ENCODE peak calls at places on chromosomes 5 and 9, in nine cellular contexts. One of them, this sample, is unnamed.

GRCh38 chr9:124768275-124768674 is 2.8 kb downstream of the NR6A1 start:
- DNase-seq in AG10803: no peak
- DNase-seq in EH: no peak
- DNase-seq in CD4-positive, alpha-beta T cell: no peak
- DNase-seq in H1: no peak
- DNase-seq in M059J: no peak
- DNase-seq in A549: no peak
- DNase-seq in NT2/D1: no peak
- DNase-seq in LHCN-M2: no peak
- DNase-seq in this sample: no peak

GRCh38 chr9:36141761-36142160 is 5.2 kb downstream of the GLIPR2 start:
- DNase-seq in AG10803: no peak
- DNase-seq in EH: no peak
- DNase-seq in CD4-positive, alpha-beta T cell: no peak
- DNase-seq in H1: no peak
- DNase-seq in M059J: no peak
- DNase-seq in A549: no peak
- DNase-seq in NT2/D1: no peak
- DNase-seq in LHCN-M2: no peak
- DNase-seq in this sample: no peak

GRCh38 chr5:137192293-137192743 is 306.8 kb downstream of the SPOCK1 start:
- DNase-seq in AG10803: peak; percentile 51
- DNase-seq in EH: peak; percentile 82
- DNase-seq in CD4-positive, alpha-beta T cell: no peak
- DNase-seq in H1: no peak
- DNase-seq in M059J: peak; percentile 92
- DNase-seq in A549: peak; percentile 87
- DNase-seq in NT2/D1: no peak
- DNase-seq in LHCN-M2: peak; percentile 56
- DNase-seq in this sample: peak; percentile 65

GRCh38 chr5:82165740-82166530 is 112.2 kb downstream of the RPS23 start:
- DNase-seq in AG10803: peak; percentile 96
- DNase-seq in EH: peak; percentile 89
- DNase-seq in CD4-positive, alpha-beta T cell: peak; percentile 13
- DNase-seq in H1: no peak
- DNase-seq in M059J: peak; percentile 83
- DNase-seq in A549: peak; percentile 93
- DNase-seq in NT2/D1: peak; percentile 32
- DNase-seq in LHCN-M2: peak; percentile 89
- DNase-seq in this sample: peak; percentile 84

GRCh38 chr9:135748676-135749075 is 46.7 kb downstream of the KCNT1 start:
- DNase-seq in AG10803: no peak
- DNase-seq in EH: no peak
- DNase-seq in CD4-positive, alpha-beta T cell: no peak
- DNase-seq in H1: no peak
- DNase-seq in M059J: no peak
- DNase-seq in A549: no peak
- DNase-seq in NT2/D1: no peak
- DNase-seq in LHCN-M2: no peak
- DNase-seq in this sample: no peak

GRCh38 chr5:68378204-68378830 is 162.8 kb downstream of the PIK3R1 start:
- DNase-seq in AG10803: no peak
- DNase-seq in EH: no peak
- DNase-seq in CD4-positive, alpha-beta T cell: no peak
- DNase-seq in H1: no peak
- DNase-seq in M059J: peak; percentile 77
- DNase-seq in A549: no peak
- DNase-seq in NT2/D1: peak; percentile 43
- DNase-seq in LHCN-M2: peak; percentile 39
- DNase-seq in this sample: no peak

GRCh38 chr5:37251673-37252072 is 2.5 kb upstream of the CPLANE1 start:
- DNase-seq in AG10803: peak; percentile 1
- DNase-seq in EH: no peak
- DNase-seq in CD4-positive, alpha-beta T cell: no peak
- DNase-seq in H1: no peak
- DNase-seq in M059J: no peak
- DNase-seq in A549: no peak
- DNase-seq in NT2/D1: no peak
- DNase-seq in LHCN-M2: no peak
- DNase-seq in this sample: no peak

GRCh38 chr5:23428705-23429104 is 78.7 kb upstream of the PRDM9 start:
- DNase-seq in AG10803: no peak
- DNase-seq in EH: no peak
- DNase-seq in CD4-positive, alpha-beta T cell: no peak
- DNase-seq in H1: no peak
- DNase-seq in M059J: no peak
- DNase-seq in A549: no peak
- DNase-seq in NT2/D1: no peak
- DNase-seq in LHCN-M2: no peak
- DNase-seq in this sample: no peak

GRCh38 chr5:58143757-58144156 is 316.1 kb downstream of the PLK2 start:
- DNase-seq in AG10803: no peak
- DNase-seq in EH: no peak
- DNase-seq in CD4-positive, alpha-beta T cell: no peak
- DNase-seq in H1: no peak
- DNase-seq in M059J: no peak
- DNase-seq in A549: no peak
- DNase-seq in NT2/D1: no peak
- DNase-seq in LHCN-M2: no peak
- DNase-seq in this sample: no peak

GRCh38 chr5:151632524-151632923 is 41.4 kb upstream of the FAT2 start:
- DNase-seq in AG10803: no peak
- DNase-seq in EH: no peak
- DNase-seq in CD4-positive, alpha-beta T cell: no peak
- DNase-seq in H1: no peak
- DNase-seq in M059J: no peak
- DNase-seq in A549: no peak
- DNase-seq in NT2/D1: no peak
- DNase-seq in LHCN-M2: no peak
- DNase-seq in this sample: no peak

GRCh38 chr5:131514316-131515275 is 120.4 kb downstream of the RAPGEF6 start:
- DNase-seq in AG10803: no peak
- DNase-seq in EH: peak; percentile 55
- DNase-seq in CD4-positive, alpha-beta T cell: no peak
- DNase-seq in H1: no peak
- DNase-seq in M059J: peak; percentile 41
- DNase-seq in A549: no peak
- DNase-seq in NT2/D1: no peak
- DNase-seq in LHCN-M2: peak; percentile 31
- DNase-seq in this sample: peak; percentile 37

GRCh38 chr5:87845734-87846133 is 422.9 kb downstream of the TMEM161B start:
- DNase-seq in AG10803: no peak
- DNase-seq in EH: no peak
- DNase-seq in CD4-positive, alpha-beta T cell: no peak
- DNase-seq in H1: no peak
- DNase-seq in M059J: peak; percentile 40
- DNase-seq in A549: no peak
- DNase-seq in NT2/D1: no peak
- DNase-seq in LHCN-M2: no peak
- DNase-seq in this sample: no peak

GRCh38 chr5:83956386-83956785 is 235.7 kb upstream of the HAPLN1 start:
- DNase-seq in AG10803: peak; percentile 11
- DNase-seq in EH: peak; percentile 71
- DNase-seq in CD4-positive, alpha-beta T cell: no peak
- DNase-seq in H1: no peak
- DNase-seq in M059J: peak; percentile 44
- DNase-seq in A549: no peak
- DNase-seq in NT2/D1: no peak
- DNase-seq in LHCN-M2: peak; percentile 57
- DNase-seq in this sample: no peak

GRCh38 chr9:114096041-114096511 is 3.0 kb downstream of the KIF12 start:
- DNase-seq in AG10803: no peak
- DNase-seq in EH: no peak
- DNase-seq in CD4-positive, alpha-beta T cell: no peak
- DNase-seq in H1: peak; percentile 64
- DNase-seq in M059J: no peak
- DNase-seq in A549: no peak
- DNase-seq in NT2/D1: no peak
- DNase-seq in LHCN-M2: no peak
- DNase-seq in this sample: no peak

GRCh38 chr5:45383985-45384384 is 312.2 kb downstream of the HCN1 start:
- DNase-seq in AG10803: no peak
- DNase-seq in EH: no peak
- DNase-seq in CD4-positive, alpha-beta T cell: no peak
- DNase-seq in H1: no peak
- DNase-seq in M059J: no peak
- DNase-seq in A549: no peak
- DNase-seq in NT2/D1: no peak
- DNase-seq in LHCN-M2: no peak
- DNase-seq in this sample: no peak

GRCh38 chr5:172956936-172957335 is 2.3 kb upstream of the RPL26L1 start:
- DNase-seq in AG10803: peak; percentile 50
- DNase-seq in EH: peak; percentile 44
- DNase-seq in CD4-positive, alpha-beta T cell: no peak
- DNase-seq in H1: no peak
- DNase-seq in M059J: peak; percentile 60
- DNase-seq in A549: no peak
- DNase-seq in NT2/D1: no peak
- DNase-seq in LHCN-M2: no peak
- DNase-seq in this sample: peak; percentile 40

GRCh38 chr9:81814794-81815464 is 113.3 kb upstream of the SPATA31D4 start:
- DNase-seq in AG10803: no peak
- DNase-seq in EH: no peak
- DNase-seq in CD4-positive, alpha-beta T cell: no peak
- DNase-seq in H1: no peak
- DNase-seq in M059J: peak; percentile 49
- DNase-seq in A549: no peak
- DNase-seq in NT2/D1: peak; percentile 35
- DNase-seq in LHCN-M2: no peak
- DNase-seq in this sample: no peak

GRCh38 chr9:97397220-97397619 is 14.7 kb upstream of the TDRD7 start:
- DNase-seq in AG10803: peak; percentile 33
- DNase-seq in EH: no peak
- DNase-seq in CD4-positive, alpha-beta T cell: no peak
- DNase-seq in H1: no peak
- DNase-seq in M059J: peak; percentile 86
- DNase-seq in A549: no peak
- DNase-seq in NT2/D1: no peak
- DNase-seq in LHCN-M2: peak; percentile 14
- DNase-seq in this sample: no peak

GRCh38 chr9:6829027-6829426 is 71.3 kb downstream of the KDM4C start:
- DNase-seq in AG10803: peak; percentile 3
- DNase-seq in EH: peak; percentile 18
- DNase-seq in CD4-positive, alpha-beta T cell: no peak
- DNase-seq in H1: no peak
- DNase-seq in M059J: peak; percentile 21
- DNase-seq in A549: peak; percentile 22
- DNase-seq in NT2/D1: no peak
- DNase-seq in LHCN-M2: peak; percentile 21
- DNase-seq in this sample: no peak

GRCh38 chr9:35736201-35736633 is 3.8 kb downstream of the CREB3 start:
- DNase-seq in AG10803: peak; percentile 78
- DNase-seq in EH: peak; percentile 83
- DNase-seq in CD4-positive, alpha-beta T cell: peak; percentile 53
- DNase-seq in H1: peak; percentile 74
- DNase-seq in M059J: peak; percentile 84
- DNase-seq in A549: peak; percentile 86
- DNase-seq in NT2/D1: peak; percentile 76
- DNase-seq in LHCN-M2: peak; percentile 75
- DNase-seq in this sample: peak; percentile 79

GRCh38 chr5:121918238-121918637 is 43.5 kb upstream of the SRFBP1 start:
- DNase-seq in AG10803: no peak
- DNase-seq in EH: no peak
- DNase-seq in CD4-positive, alpha-beta T cell: no peak
- DNase-seq in H1: no peak
- DNase-seq in M059J: no peak
- DNase-seq in A549: no peak
- DNase-seq in NT2/D1: no peak
- DNase-seq in LHCN-M2: no peak
- DNase-seq in this sample: no peak

GRCh38 chr9:126373241-126373640 is 46.6 kb downstream of the MVB12B start:
- DNase-seq in AG10803: peak; percentile 50
- DNase-seq in EH: peak; percentile 70
- DNase-seq in CD4-positive, alpha-beta T cell: no peak
- DNase-seq in H1: no peak
- DNase-seq in M059J: peak; percentile 49
- DNase-seq in A549: peak; percentile 55
- DNase-seq in NT2/D1: no peak
- DNase-seq in LHCN-M2: peak; percentile 24
- DNase-seq in this sample: peak; percentile 68

GRCh38 chr5:1542755-1543154 is 19.0 kb upstream of the LPCAT1 start:
- DNase-seq in AG10803: peak; percentile 81
- DNase-seq in EH: peak; percentile 54
- DNase-seq in CD4-positive, alpha-beta T cell: no peak
- DNase-seq in H1: no peak
- DNase-seq in M059J: peak; percentile 90
- DNase-seq in A549: peak; percentile 86
- DNase-seq in NT2/D1: no peak
- DNase-seq in LHCN-M2: peak; percentile 22
- DNase-seq in this sample: peak; percentile 44

GRCh38 chr9:106405871-106406435 is 457.0 kb upstream of the ZNF462 start:
- DNase-seq in AG10803: peak; percentile 56
- DNase-seq in EH: peak; percentile 24
- DNase-seq in CD4-positive, alpha-beta T cell: no peak
- DNase-seq in H1: no peak
- DNase-seq in M059J: no peak
- DNase-seq in A549: no peak
- DNase-seq in NT2/D1: no peak
- DNase-seq in LHCN-M2: no peak
- DNase-seq in this sample: peak; percentile 14

GRCh38 chr5:172223901-172224873 is 30.2 kb downstream of the EFCAB9 start:
- DNase-seq in AG10803: no peak
- DNase-seq in EH: no peak
- DNase-seq in CD4-positive, alpha-beta T cell: no peak
- DNase-seq in H1: no peak
- DNase-seq in M059J: no peak
- DNase-seq in A549: no peak
- DNase-seq in NT2/D1: no peak
- DNase-seq in LHCN-M2: no peak
- DNase-seq in this sample: no peak

GRCh38 chr5:83721878-83722779 is 1.5 kb upstream of the HAPLN1 start:
- DNase-seq in AG10803: peak; percentile 75
- DNase-seq in EH: peak; percentile 69
- DNase-seq in CD4-positive, alpha-beta T cell: no peak
- DNase-seq in H1: peak; percentile 85
- DNase-seq in M059J: peak; percentile 80
- DNase-seq in A549: peak; percentile 64
- DNase-seq in NT2/D1: peak; percentile 52
- DNase-seq in LHCN-M2: peak; percentile 76
- DNase-seq in this sample: peak; percentile 59

This sample was measured in EL.